ENCODE peak calls at places on chromosome 18, in five cellular contexts. B is foreskin fibroblast, L is LNCaP clone FGC, M is BE2C, X is PC-9. U is an unnamed sample.

GRCh38 chr18:67199993-67200617 is 316.4 kb downstream of the DSEL start:
- DNase-seq in X (no peak), M (no peak), L (peak), B (peak), U (no peak)

GRCh38 chr18:77865853-77866252 is 616.2 kb downstream of the GALR1 start:
- DNase-seq in M (no peak), B (no peak), X (no peak), L (no peak), U (no peak)

GRCh38 chr18:5238371-5238758 is 41.3 kb upstream of the AKAIN1 start:
- DNase-seq in L (no peak), B (peak), X (no peak), M (peak), U (no peak)

GRCh38 chr18:136433-136832 is 21.9 kb upstream of the USP14 start:
- DNase-seq in X (no peak), B (no peak), M (peak), L (no peak), U (no peak)

GRCh38 chr18:57475903-57476302 is 40.7 kb downstream of the ONECUT2 start:
- DNase-seq in L (no peak), M (no peak), X (no peak), B (no peak), U (no peak)

GRCh38 chr18:7300971-7301553 is 70.2 kb downstream of the LRRC30 start:
- DNase-seq in B (no peak), M (no peak), X (peak), L (no peak), U (no peak)

GRCh38 chr18:31720867-31721266 is 36.5 kb upstream of the B4GALT6 start:
- DNase-seq in B (peak), M (no peak), X (no peak), L (no peak), U (no peak)

GRCh38 chr18:31015715-31016459 is 26.7 kb downstream of the DSC3 start:
- DNase-seq in L (no peak), X (no peak), B (no peak), M (no peak), U (no peak)

GRCh38 chr18:28404721-28405120 is 227.8 kb upstream of the CDH2 start:
- DNase-seq in B (no peak), M (no peak), L (no peak), X (no peak), U (no peak)

GRCh38 chr18:25830787-25831186 is 259.6 kb downstream of the SS18 start:
- DNase-seq in B (peak), X (no peak), M (no peak), L (no peak), U (no peak)

GRCh38 chr18:13436596-13436995 is 218.0 kb downstream of the LDLRAD4 start:
- DNase-seq in X (no peak), M (no peak), B (no peak), L (no peak), U (no peak)

GRCh38 chr18:72652990-72653593 is 109.0 kb upstream of the CBLN2 start:
- DNase-seq in M (peak), X (peak), B (no peak), L (peak), U (no peak)

GRCh38 chr18:62486290-62486964 is 36.4 kb upstream of the ZCCHC2 start:
- DNase-seq in M (no peak), X (peak), B (peak), L (peak), U (no peak)

GRCh38 chr18:63073481-63073880 is 246.1 kb downstream of the BCL2 start:
- DNase-seq in L (peak), X (no peak), B (no peak), M (no peak), U (no peak)

DNA sequence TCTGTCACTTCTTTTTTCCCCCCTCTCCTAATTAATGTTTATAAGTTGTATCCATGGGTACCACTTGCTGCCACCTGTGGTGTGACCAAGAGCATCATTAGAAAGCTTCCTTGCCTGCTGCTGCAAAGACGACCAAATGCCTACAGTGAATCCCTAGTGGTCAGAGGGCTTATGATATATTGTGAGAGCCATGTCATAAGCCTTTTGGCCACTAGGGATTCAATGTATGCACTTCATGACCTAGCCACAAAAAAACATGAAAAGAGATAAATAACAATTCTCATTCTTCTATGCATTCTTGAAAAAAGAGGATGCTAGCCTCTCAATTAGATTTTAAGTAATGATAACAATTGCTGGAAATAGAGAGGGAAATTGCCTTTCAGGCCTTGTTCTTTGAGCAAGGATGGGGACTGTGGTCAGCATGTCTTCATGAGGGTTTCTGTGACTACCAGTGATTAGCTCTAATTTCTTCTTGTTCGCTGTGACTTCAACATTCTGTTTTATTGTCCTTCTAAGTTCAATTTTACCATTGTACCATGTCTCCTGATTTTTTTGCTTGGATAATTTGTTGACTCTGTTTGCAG is 435.3 kb downstream of the TGIF1 start:
- DNase-seq in M (no peak), X (no peak), L (no peak), B (no peak), U (no peak)
- TF ChIP-seq CTCF in M (no peak), X (peak), L (peak), B (no peak), U (peak)

DNA sequence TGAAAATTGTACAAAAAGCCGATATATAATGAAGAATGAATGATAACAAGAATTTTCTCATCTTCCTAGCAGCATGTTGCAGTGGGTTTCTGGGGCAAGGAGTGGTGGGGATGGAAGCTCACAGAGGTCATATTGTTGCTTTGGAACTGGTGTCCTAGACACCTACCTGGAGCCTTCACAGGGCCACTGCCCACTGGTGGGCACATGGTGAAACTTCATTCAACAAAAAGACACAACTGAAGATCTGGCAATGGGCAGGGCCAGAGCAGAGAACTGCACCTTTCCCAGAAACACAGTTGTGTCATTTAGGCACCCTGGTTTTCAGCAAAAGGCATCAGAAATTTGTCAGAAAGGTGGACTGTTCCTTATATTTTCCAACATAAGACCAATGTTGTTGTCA is 115.3 kb downstream of the FHOD3 start:
- DNase-seq in M (peak), X (peak), L (no peak), B (peak), U (no peak)
- TF ChIP-seq CTCF in M (peak), X (peak), L (peak), B (peak), U (peak)

DNA sequence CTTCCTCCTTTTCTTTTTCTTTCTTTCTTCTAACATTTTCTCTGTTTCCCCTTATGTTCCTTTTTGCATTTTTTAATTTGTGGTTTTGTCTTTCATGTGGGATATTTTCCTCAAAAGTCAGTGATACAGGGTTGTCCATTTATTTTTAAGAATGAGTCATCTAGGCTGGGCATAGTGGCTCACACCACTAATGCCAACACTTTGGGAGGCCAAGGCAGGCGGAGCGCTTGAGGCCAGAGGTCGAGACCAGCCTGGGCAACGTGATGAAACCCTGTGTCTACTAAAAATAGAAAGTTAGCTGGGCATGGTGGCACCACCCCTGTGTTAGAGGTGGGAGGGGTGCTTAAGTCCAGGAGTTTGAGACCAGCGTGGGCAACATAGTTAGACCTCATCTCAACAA is 35.8 kb downstream of the KATNAL2 start:
- DNase-seq in B (peak), L (no peak), M (no peak), X (no peak), U (no peak)
- TF ChIP-seq CTCF in B (no peak), L (no peak), M (no peak), X (no peak), U (no peak)

GRCh38 chr18:80231151-80231550 is 16.2 kb downstream of the PARD6G start:
- DNase-seq in L (no peak), M (no peak), B (no peak), X (no peak), U (no peak)

GRCh38 chr18:80229766-80230745 is 17.3 kb downstream of the PARD6G start:
- DNase-seq in B (no peak), M (no peak), L (no peak), X (no peak), U (no peak)

GRCh38 chr18:80228051-80228848 is 19.1 kb downstream of the PARD6G start:
- DNase-seq in M (no peak), X (no peak), B (no peak), L (no peak), U (no peak)

GRCh38 chr18:80227472-80227871 is 19.8 kb downstream of the PARD6G start:
- DNase-seq in X (no peak), B (no peak), L (no peak), M (no peak), U (no peak)

DNA sequence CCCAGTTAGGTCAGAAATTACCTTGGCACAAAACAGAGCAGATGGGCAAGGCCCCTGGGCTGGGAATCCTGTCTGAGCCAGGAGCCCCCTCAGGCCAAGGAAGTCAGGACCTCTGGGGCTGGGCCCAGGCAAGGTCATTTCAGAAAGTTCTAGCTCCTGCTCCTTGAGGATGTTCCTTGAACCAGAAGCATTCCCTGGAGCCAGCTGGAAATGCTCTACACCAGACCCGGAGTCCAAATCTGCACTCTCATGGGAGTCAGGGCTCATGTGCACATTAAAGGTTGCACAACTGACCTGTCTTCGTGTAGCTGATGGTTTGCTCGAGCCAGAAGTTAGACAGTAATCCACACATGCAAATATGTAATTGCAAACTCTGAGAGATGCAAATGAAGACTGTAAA is 18.0 kb downstream of the PARD6G start:
- DNase-seq in L (no peak), M (no peak), X (no peak), B (no peak), U (no peak)
- TF ChIP-seq CTCF in L (no peak), M (no peak), X (no peak), B (no peak), U (no peak)

GRCh38 chr18:49447810-49448745 is 12.4 kb downstream of the DYM start:
- DNase-seq in X (peak), L (peak), M (peak), B (peak), U (no peak)
- TF ChIP-seq CTCF in X (peak), L (peak), M (peak), B (peak), U (peak)

DNA sequence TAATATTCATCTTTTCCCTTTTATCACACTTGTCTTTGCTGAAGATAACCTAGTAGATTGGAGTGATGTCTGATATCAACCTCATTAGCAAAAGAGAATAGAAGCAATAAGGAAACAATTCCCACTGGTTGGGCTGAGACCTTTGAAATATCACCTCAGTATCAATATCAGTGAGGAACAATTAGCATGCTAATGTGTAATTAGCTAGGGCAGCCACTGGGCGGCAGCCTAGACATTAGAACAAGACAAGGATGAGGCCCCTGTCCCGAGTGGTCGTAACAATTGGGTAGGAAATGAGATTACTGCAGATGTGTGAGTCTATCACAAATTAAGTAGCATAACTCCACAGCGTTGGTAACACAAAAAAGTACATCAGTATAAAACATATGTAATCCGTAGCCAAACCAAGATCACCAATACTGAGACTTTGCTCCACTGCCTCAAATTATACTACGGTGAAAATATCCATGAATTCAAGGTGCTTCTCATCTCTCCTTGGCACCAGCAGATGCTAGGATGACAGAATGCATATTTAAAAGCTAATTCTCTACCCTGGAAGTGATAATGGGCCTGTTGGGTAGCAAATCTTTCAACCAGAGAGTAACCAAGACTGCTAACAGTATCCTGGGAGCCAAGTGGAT is 99.1 kb downstream of the ALPK2 start:
- DNase-seq in M (peak), B (peak), X (peak), L (no peak), U (no peak)
- TF ChIP-seq CTCF in M (peak), B (peak), X (peak), L (peak), U (peak)

DNA sequence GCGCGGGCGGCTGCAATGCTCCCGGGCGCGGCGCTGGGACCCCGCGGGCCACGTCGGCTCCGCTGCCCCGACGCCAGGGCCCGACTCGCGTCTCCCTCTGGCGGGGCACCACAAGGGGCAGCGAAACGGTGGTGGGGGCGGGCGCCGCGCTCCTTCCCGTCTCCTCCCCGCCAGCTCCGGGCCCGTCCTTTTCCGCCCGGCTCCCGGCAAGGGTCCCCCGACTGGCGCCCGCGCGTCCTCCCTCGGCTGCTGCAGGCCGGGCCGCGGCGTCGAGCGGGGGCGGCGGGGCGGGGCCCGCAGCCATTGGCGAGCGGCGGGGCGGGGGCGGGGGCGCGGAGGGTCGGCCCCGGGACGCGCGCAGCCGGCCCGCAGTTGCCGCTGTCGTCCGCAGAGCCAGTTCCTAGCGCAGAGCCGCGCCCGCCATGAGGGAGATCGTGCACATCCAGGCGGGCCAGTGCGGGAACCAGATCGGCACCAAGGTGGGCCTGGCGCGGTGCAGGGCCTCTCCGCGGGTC is at the start of gene TUBB6:
- DNase-seq in X (peak), L (no peak), B (peak), M (peak), U (no peak)
- TF ChIP-seq CTCF in X (no peak), L (no peak), B (no peak), M (no peak), U (no peak)

U was measured in chondrocyte.